ENCODE peak calls at places on chromosomes 16 and 17, in seven cellular contexts. G, F, T, V, I, D and B are unnamed samples.

GRCh38 chr17:79192503-79193500 is 118.2 kb downstream of the ENGASE start:
- DNase-seq in G (no peak), F (no peak), T (no peak), V (no peak), I (peak), D (peak), B (no peak)

GRCh38 chr17:19583871-19584270 is 50.2 kb downstream of the SLC47A1 start:
- DNase-seq in G (no peak), F (no peak), T (no peak), V (no peak), I (no peak), D (peak), B (no peak)

GRCh38 chr16:72362972-72363371 is 191.0 kb upstream of the PMFBP1 start:
- DNase-seq in G (no peak), F (no peak), T (no peak), V (no peak), I (no peak), D (no peak), B (no peak)

GRCh38 chr16:5523794-5524193 is 426.2 kb upstream of the EEF2KMT start:
- DNase-seq in G (no peak), F (no peak), T (no peak), V (no peak), I (no peak), D (no peak), B (no peak)

GRCh38 chr17:15740570-15741120 is 8.6 kb downstream of the TBC1D26 start:
- DNase-seq in G (no peak), F (no peak), T (no peak), V (no peak), I (no peak), D (no peak), B (no peak)

GRCh38 chr17:4344926-4345325 is 21.5 kb downstream of the UBE2G1 start:
- DNase-seq in G (no peak), F (no peak), T (no peak), V (no peak), I (no peak), D (no peak), B (no peak)

GRCh38 chr16:88799569-88800276 is 3.9 kb upstream of the CDT1 start:
- DNase-seq in G (peak), F (no peak), T (no peak), V (no peak), I (peak), D (no peak), B (no peak)

GRCh38 chr17:19729900-19730299 is 13.5 kb upstream of the SLC47A2 start:
- DNase-seq in G (no peak), F (no peak), T (no peak), V (no peak), I (no peak), D (no peak), B (no peak)

GRCh38 chr17:79338589-79338988 is 264.0 kb downstream of the ENGASE start:
- DNase-seq in G (no peak), F (no peak), T (no peak), V (no peak), I (no peak), D (no peak), B (no peak)

GRCh38 chr17:64938925-64939474 is 19.7 kb upstream of the LRRC37A3 start:
- DNase-seq in G (peak), F (peak), T (peak), V (peak), I (peak), D (peak), B (no peak)

GRCh38 chr17:48577946-48578615 is at the start of gene HOXB4:
- DNase-seq in G (peak), F (peak), T (peak), V (peak), I (peak), D (peak), B (no peak)

GRCh38 chr17:43814714-43815113 is 18.2 kb downstream of the MPP3 start:
- DNase-seq in G (no peak), F (no peak), T (no peak), V (no peak), I (no peak), D (no peak), B (no peak)

GRCh38 chr17:15453246-15453645 is 14.2 kb downstream of the CDRT4 start:
- DNase-seq in G (no peak), F (no peak), T (no peak), V (no peak), I (no peak), D (no peak), B (no peak)

GRCh38 chr16:85829751-85830445 is 30.4 kb downstream of the COX4I1 start:
- DNase-seq in G (no peak), F (no peak), T (no peak), V (peak), I (no peak), D (peak), B (no peak)

GRCh38 chr16:11725457-11725856 is 17.2 kb downstream of the TXNDC11 start:
- DNase-seq in G (no peak), F (no peak), T (no peak), V (no peak), I (no peak), D (no peak), B (no peak)

GRCh38 chr17:82972836-82973372 is 106.5 kb upstream of the METRNL start:
- DNase-seq in G (no peak), F (no peak), T (peak), V (no peak), I (no peak), D (no peak), B (no peak)

GRCh38 chr17:45225051-45225700 is 3.5 kb downstream of the FMNL1 start:
- DNase-seq in G (peak), F (no peak), T (no peak), V (no peak), I (peak), D (no peak), B (no peak)

GRCh38 chr17:14197582-14197981 is 39.1 kb downstream of the CDRT15 start:
- DNase-seq in G (no peak), F (peak), T (no peak), V (no peak), I (peak), D (no peak), B (no peak)

GRCh38 chr17:1455291-1455747 is 713 bp downstream of the CRK start:
- DNase-seq in G (peak), F (peak), T (peak), V (peak), I (peak), D (peak), B (peak)

GRCh38 chr17:35291802-35292201 is 48.9 kb downstream of the SLFN5 start:
- DNase-seq in G (no peak), F (no peak), T (no peak), V (no peak), I (no peak), D (no peak), B (no peak)

GRCh38 chr16:47611848-47612493 is 150.8 kb downstream of the PHKB start:
- DNase-seq in G (no peak), F (no peak), T (no peak), V (no peak), I (no peak), D (no peak), B (no peak)

DNA sequence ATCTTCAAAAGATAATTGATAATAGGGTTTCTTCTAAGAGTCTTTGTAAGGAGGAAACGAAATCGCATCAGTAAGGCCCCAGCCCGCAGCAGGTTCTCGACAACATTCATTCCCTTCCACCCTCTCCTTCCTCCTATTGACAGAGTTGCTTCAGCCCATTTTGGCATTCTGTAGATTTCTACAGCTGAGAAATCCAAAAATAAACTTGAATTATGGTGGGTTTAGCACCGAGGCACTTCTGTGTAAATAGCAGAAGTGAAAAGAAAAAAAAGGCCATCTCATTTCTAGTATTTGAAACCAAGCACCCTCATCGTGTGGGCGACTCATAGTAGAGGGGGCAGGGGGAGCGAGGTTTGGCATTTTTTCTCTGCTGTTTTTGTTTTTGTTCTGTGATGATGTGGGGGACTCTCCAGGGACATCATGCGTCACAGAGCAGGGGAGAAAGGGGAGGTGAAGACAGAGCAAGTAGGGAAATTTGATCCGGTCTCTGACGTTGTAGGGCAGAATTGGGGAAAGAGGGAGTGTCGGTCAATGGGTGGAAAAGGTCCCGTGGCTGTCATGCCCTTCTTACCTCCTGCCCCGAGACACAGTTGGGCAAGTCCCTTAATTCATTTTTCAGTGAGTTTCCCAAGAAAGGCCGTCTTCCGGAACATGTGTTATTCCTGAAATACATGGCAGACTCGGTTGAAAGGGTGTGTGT is 33.8 kb upstream of the CCR7 start:
- DNase-seq in G (peak), F (no peak), T (no peak), V (peak), I (peak), D (peak), B (no peak)
- H3K27ac ChIP-seq in G (peak), F (peak), T (no peak), V (peak), I (peak), D (peak), B (no peak)

GRCh38 chr16:74723224-74723623 is 22.6 kb upstream of the MLKL start:
- DNase-seq in G (peak), F (no peak), T (no peak), V (no peak), I (no peak), D (no peak), B (no peak)
- H3K27ac ChIP-seq in G (no peak), F (no peak), T (no peak), V (no peak), I (no peak), D (no peak), B (no peak)

GRCh38 chr17:74427048-74427762 is 4.7 kb upstream of the GPRC5C start:
- DNase-seq in G (peak), F (peak), T (peak), V (no peak), I (no peak), D (no peak), B (no peak)
- H3K27ac ChIP-seq in G (peak), F (peak), T (peak), V (no peak), I (no peak), D (peak), B (peak)

GRCh38 chr17:37480427-37480826 is 9.3 kb upstream of the DUSP14 start:
- DNase-seq in G (no peak), F (no peak), T (no peak), V (no peak), I (no peak), D (no peak), B (no peak)

GRCh38 chr17:37478187-37478586 is 11.5 kb upstream of the DUSP14 start:
- DNase-seq in G (peak), F (no peak), T (no peak), V (peak), I (no peak), D (no peak), B (no peak)

GRCh38 chr17:37479025-37479424 is 10.7 kb upstream of the DUSP14 start:
- DNase-seq in G (no peak), F (no peak), T (no peak), V (no peak), I (no peak), D (no peak), B (no peak)

GRCh38 chr17:37476431-37477130 is 13.1 kb upstream of the DUSP14 start:
- DNase-seq in G (no peak), F (no peak), T (no peak), V (no peak), I (no peak), D (no peak), B (no peak)

DNA sequence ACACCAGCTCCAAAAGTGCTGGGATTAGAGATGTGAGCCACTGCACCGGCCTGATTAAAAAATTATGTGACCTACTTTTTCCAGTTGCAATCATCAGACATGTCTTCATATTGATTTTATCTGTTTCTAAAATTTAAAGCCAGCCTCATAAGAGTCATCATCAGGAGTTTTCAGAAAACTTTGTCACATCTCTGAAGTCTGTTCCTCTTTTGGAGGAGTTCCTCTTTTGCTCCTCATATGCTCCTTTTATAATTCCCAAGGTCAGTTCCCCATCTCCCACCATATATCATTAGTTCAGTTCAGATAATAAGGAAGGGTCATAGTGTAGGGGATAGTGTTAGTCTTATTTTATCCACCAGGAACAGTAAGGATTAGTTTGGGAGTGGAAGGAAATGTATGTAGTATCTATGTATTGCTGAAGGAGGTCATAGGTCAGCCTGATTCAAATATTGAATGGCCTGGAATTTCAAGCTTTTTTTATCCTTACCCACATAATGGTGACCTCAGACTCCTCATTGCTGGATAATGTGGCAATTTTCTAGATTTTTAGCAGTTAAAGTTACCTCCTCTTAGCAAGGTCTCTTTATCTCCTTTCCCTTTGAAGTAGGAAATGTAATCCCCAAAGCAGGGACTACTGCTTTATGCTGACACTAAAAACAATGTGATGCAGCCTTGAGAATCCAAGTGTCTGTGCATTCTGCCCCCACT is 13.8 kb upstream of the DUSP14 start:
- DNase-seq in G (no peak), F (no peak), T (no peak), V (no peak), I (no peak), D (no peak), B (no peak)
- H3K27ac ChIP-seq in G (peak), F (no peak), T (no peak), V (no peak), I (no peak), D (no peak), B (no peak)

GRCh38 chr17:77324227-77324626 is 183.5 kb downstream of the SEC14L1 start:
- DNase-seq in G (no peak), F (peak), T (peak), V (no peak), I (no peak), D (no peak), B (peak)
- H3K27ac ChIP-seq in G (peak), F (peak), T (peak), V (peak), I (no peak), D (peak), B (peak)

DNA sequence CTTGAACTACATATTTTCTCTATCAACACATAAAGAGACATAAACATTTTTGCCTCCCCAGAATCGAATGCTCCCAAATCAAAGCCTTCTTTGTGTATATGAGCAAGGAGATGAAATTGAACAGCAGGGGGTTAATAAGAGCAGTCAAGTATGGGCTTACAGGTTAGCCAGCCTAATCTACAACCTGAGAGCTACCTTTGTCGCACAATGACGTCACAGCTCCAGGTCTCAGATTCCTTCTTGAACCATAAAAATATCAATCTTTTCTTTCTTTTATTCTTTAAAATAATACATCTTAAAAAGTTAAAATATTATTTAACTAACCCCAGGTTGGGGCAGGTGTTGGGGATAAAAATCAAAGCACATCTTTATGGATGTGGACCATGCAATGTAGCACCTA is 482.9 kb upstream of the CDH11 start:
- DNase-seq in G (no peak), F (no peak), T (no peak), V (no peak), I (no peak), D (no peak), B (no peak)
- H3K27ac ChIP-seq in G (no peak), F (no peak), T (no peak), V (no peak), I (no peak), D (no peak), B (no peak)

GRCh38 chr16:61998460-61998859 is 37.8 kb downstream of the CDH8 start:
- DNase-seq in G (no peak), F (no peak), T (no peak), V (no peak), I (no peak), D (no peak), B (no peak)
- H3K27ac ChIP-seq in G (no peak), F (no peak), T (no peak), V (no peak), I (no peak), D (no peak), B (no peak)

GRCh38 chr17:34236341-34236892 is 18.7 kb upstream of the CCL2 start:
- DNase-seq in G (no peak), F (no peak), T (no peak), V (no peak), I (no peak), D (no peak), B (no peak)
- H3K27ac ChIP-seq in G (peak), F (no peak), T (no peak), V (no peak), I (no peak), D (peak), B (peak)

GRCh38 chr17:20922128-20922670 is 120.6 kb downstream of the USP22 start:
- DNase-seq in G (no peak), F (no peak), T (no peak), V (no peak), I (no peak), D (no peak), B (no peak)
- H3K27ac ChIP-seq in G (no peak), F (peak), T (peak), V (no peak), I (no peak), D (no peak), B (peak)